ENCODE peak calls at places on chromosomes 6 and 20, in six cellular contexts. V is ovary, Q is astrocyte, A is AG04450, B is uterus, F is MM.1S. W is an unnamed sample.

GRCh38 chr6:29603930-29604329 is 19.0 kb downstream of the OR2H2 start:
- DNase-seq in V (no peak), Q (no peak), A (no peak), B (no peak), F (no peak), W (no peak)

GRCh38 chr6:11494786-11495564 is 42.6 kb upstream of the TMEM170B start:
- DNase-seq in V (no peak), Q (no peak), A (no peak), B (no peak), F (no peak), W (no peak)

GRCh38 chr6:15536201-15536955 is 126.5 kb downstream of the DTNBP1 start:
- DNase-seq in V (no peak), Q (no peak), A (no peak), B (no peak), F (no peak), W (peak; percentile 17)

GRCh38 chr20:44849712-44850111 is 35.8 kb upstream of the YWHAB start:
- DNase-seq in V (no peak), Q (no peak), A (no peak), B (no peak), F (no peak), W (no peak)

GRCh38 chr20:24102290-24102689 is 113.7 kb upstream of the GGTLC1 start:
- DNase-seq in V (no peak), Q (no peak), A (no peak), B (no peak), F (peak; percentile 19), W (no peak)

GRCh38 chr20:46022411-46023147 is 6.4 kb upstream of the SLC12A5 start:
- DNase-seq in V (peak; percentile 51), Q (no peak), A (no peak), B (no peak), F (peak; percentile 49), W (peak; percentile 27)

GRCh38 chr20:8473459-8473858 is 341.4 kb downstream of the PLCB1 start:
- DNase-seq in V (no peak), Q (peak; percentile 22), A (no peak), B (no peak), F (peak; percentile 28), W (peak; percentile 14)

GRCh38 chr6:3867616-3868502 is 18.7 kb downstream of the FAM50B start:
- DNase-seq in V (no peak), Q (peak; percentile 35), A (no peak), B (no peak), F (no peak), W (peak; percentile 60)

GRCh38 chr6:109313139-109313538 is 69.1 kb downstream of the CD164 start:
- DNase-seq in V (no peak), Q (no peak), A (no peak), B (no peak), F (no peak), W (no peak)

GRCh38 chr6:15948930-15949900 is 179.7 kb upstream of the MYLIP start:
- DNase-seq in V (no peak), Q (peak; percentile 24), A (no peak), B (no peak), F (no peak), W (no peak)

GRCh38 chr6:98821739-98822405 is 12.5 kb upstream of the POU3F2 start:
- DNase-seq in V (no peak), Q (peak; percentile 59), A (no peak), B (no peak), F (no peak), W (no peak)

GRCh38 chr6:80132942-80133517 is 26.6 kb downstream of the BCKDHB start:
- DNase-seq in V (peak; percentile 19), Q (peak; percentile 50), A (peak; percentile 16), B (peak; percentile 46), F (peak; percentile 31), W (peak; percentile 81)
- TF ChIP-seq CTCF in V (no peak), Q (peak; percentile 46), A (peak; percentile 64), B (peak; percentile 24), F (peak; percentile 38), W (peak; percentile 55)

DNA sequence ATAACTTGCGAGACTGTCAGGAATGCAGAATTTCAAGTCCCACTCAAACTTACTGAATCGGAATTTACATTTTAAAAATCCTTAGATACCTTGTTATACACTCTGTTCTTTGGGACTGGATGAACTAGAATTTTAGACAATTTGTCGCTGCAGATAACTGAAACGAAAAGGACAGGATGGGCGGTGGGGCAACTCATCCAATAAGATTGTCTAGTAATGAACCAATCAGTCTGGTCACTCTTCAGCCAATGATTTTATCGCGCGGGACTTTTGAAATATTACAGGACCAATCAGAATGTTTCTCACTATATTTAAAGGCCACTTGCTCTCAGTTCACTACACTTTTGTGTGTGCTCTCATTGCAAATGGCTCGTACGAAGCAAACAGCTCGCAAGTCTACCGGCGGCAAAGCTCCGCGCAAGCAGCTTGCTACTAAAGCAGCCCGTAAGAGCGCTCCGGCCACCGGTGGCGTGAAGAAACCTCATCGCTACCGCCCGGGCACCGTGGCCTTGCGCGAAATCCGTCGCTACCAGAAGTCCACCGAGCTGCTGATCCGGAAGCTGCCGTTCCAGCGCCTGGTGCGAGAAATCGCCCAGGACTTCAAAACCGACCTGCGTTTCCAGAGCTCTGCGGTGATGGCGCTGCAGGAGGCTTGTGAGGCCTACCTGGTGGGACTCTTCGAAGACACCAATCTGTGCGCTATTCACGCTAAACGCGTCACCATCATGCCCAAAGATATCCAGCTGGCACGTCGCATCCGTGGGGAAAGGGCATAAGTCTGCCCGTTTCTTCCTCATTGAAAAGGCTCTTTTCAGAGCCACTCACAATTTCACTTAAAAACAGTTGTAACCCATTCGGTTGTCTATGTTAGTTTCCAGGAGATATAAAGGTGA is 41.9 kb upstream of the HFE start:
- DNase-seq in V (peak; percentile 63), Q (peak; percentile 84), A (peak; percentile 82), B (peak; percentile 93), F (peak; percentile 94), W (peak; percentile 96)
- H3K4me3 ChIP-seq in V (peak overlapping the region; percentile 57), Q (peak overlapping the region; percentile 67), A (peak overlapping the region; percentile 66), B (peak overlapping the region; percentile 53), F (peak overlapping the region; percentile 56), W (peak overlapping the region; percentile 57)

GRCh38 chr6:81756690-81757089 is 4.2 kb upstream of the TENT5A start:
- DNase-seq in V (no peak), Q (no peak), A (no peak), B (no peak), F (no peak), W (no peak)
- TF ChIP-seq CTCF in V (no peak), Q (no peak), A (no peak), B (no peak), F (no peak), W (no peak)

GRCh38 chr6:17984822-17985660 is 2.4 kb downstream of the KIF13A start:
- DNase-seq in V (no peak), Q (no peak), A (no peak), B (no peak), F (no peak), W (peak; percentile 59)
- H3K4me3 ChIP-seq in V (peak overlapping the region; percentile 54), Q (peak overlapping the region; percentile 39), A (peak overlapping the region; percentile 68), B (peak overlapping the region; percentile 59), F (no peak overlapping the region), W (peak overlapping the region; percentile 85)

GRCh38 chr6:47307362-47308222 is 2.1 kb downstream of the TNFRSF21 start:
- DNase-seq in V (no peak), Q (no peak), A (no peak), B (no peak), F (no peak), W (no peak)

GRCh38 chr6:47308223-47308567 is 1.5 kb downstream of the TNFRSF21 start:
- DNase-seq in V (no peak), Q (no peak), A (no peak), B (no peak), F (no peak), W (peak; percentile 23)

GRCh38 chr6:47309326-47310130 is at the start of gene TNFRSF21:
- DNase-seq in V (peak; percentile 87), Q (peak; percentile 79), A (peak; percentile 68), B (peak; percentile 83), F (peak; percentile 88), W (peak; percentile 87)

GRCh38 chr6:47308674-47309325 is 905 bp downstream of the TNFRSF21 start:
- DNase-seq in V (peak; percentile 28), Q (peak; percentile 37), A (no peak), B (peak; percentile 16), F (no peak), W (peak; percentile 35)

GRCh38 chr6:47310131-47310480 is 401 bp upstream of the TNFRSF21 start:
- DNase-seq in V (no peak), Q (no peak), A (no peak), B (no peak), F (no peak), W (no peak)
- TF ChIP-seq CTCF in V (no peak), Q (no peak), A (no peak), B (no peak), F (no peak), W (no peak)

GRCh38 chr6:25292384-25292783 is 13.2 kb downstream of the CARMIL1 start:
- DNase-seq in V (no peak), Q (no peak), A (no peak), B (no peak), F (no peak), W (no peak)
- H3K4me3 ChIP-seq in V (no peak overlapping the region), Q (no peak overlapping the region), A (no peak overlapping the region), B (no peak overlapping the region), F (no peak overlapping the region), W (no peak overlapping the region)

GRCh38 chr20:56626367-56627121 is 2.6 kb upstream of the TFAP2C start:
- DNase-seq in V (no peak), Q (no peak), A (no peak), B (no peak), F (no peak), W (no peak)
- TF ChIP-seq CTCF in V (no peak), Q (peak; percentile 4), A (peak; percentile 12), B (no peak), F (peak; percentile 23), W (no peak)

GRCh38 chr6:24709014-24709711 is 9.8 kb downstream of the C6orf62 start:
- DNase-seq in V (no peak), Q (no peak), A (no peak), B (no peak), F (no peak), W (no peak)

GRCh38 chr6:24708612-24709011 is 10.3 kb downstream of the C6orf62 start:
- DNase-seq in V (no peak), Q (no peak), A (no peak), B (no peak), F (no peak), W (no peak)

GRCh38 chr6:24710519-24711303 is 8.2 kb downstream of the C6orf62 start:
- DNase-seq in V (no peak), Q (no peak), A (no peak), B (no peak), F (no peak), W (no peak)
- H3K4me3 ChIP-seq in V (no peak overlapping the region), Q (no peak overlapping the region), A (no peak overlapping the region), B (no peak overlapping the region), F (no peak overlapping the region), W (no peak overlapping the region)

DNA sequence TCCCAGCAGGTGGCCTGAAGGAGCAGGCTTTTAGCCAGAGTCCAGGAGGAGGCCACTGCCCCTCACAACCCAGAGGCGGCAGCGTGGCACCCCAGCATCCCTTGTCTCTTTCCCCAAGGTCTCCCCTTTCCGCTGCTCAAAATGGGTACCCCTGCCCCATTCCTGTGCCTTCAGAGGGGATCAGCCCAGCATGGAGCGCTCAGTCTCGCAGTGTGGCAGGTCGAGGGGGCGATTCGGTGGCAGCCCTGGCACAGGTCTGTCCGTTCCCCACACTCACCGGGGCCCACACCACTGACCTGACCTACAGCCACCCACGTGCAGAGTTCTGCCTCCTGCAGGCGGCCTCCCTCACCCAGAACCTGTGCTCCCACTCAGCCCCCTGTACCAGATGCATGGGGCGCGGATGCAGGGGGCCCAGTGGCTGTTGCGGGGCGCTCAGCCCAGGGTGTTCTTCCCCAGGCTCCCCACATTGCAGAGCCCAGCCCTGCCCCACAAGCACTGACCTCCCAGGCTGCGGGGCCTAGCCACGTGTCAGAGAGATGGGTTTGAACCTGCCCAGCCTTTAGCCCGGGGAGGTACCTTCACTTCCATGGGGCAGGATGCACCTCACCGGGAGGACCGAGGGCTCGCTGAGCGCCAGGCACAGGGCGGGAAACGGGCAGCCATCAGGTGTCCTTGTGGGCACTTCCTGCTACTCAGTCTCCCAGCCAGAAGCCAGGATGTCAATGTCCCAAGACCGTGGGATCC is 41.8 kb downstream of the DSTN start:
- DNase-seq in V (peak; percentile 41), Q (no peak), A (no peak), B (no peak), F (peak; percentile 21), W (peak; percentile 23)
- TF ChIP-seq CTCF in V (no peak), Q (peak; percentile 28), A (peak; percentile 49), B (no peak), F (peak; percentile 46), W (peak; percentile 54)

W was measured in fibroblast of the aortic adventitia.